ENCODE peak calls at places on chromosomes 2 and 18, in ten cellular contexts. One of them, this sample, is unnamed.

GRCh38 chr2:13558368-13558767 is 841.6 kb downstream of the TRIB2 start:
- DNase-seq in lower lobe of right lung: no peak
- DNase-seq in fibroblast of lung: peak; percentile 76
- DNase-seq in left ventricle myocardium inferior: no peak
- DNase-seq in trophoblast cell: no peak
- DNase-seq in BJ: no peak
- DNase-seq in CD4-positive, alpha-beta memory T cell: no peak
- DNase-seq in A673: no peak
- DNase-seq in sigmoid colon: no peak
- DNase-seq in CD8-positive, alpha-beta memory T cell: no peak
- DNase-seq in this sample: no peak

GRCh38 chr18:62809900-62810299 is 94.6 kb downstream of the PHLPP1 start:
- DNase-seq in lower lobe of right lung: no peak
- DNase-seq in fibroblast of lung: peak; percentile 6
- DNase-seq in left ventricle myocardium inferior: no peak
- DNase-seq in trophoblast cell: no peak
- DNase-seq in BJ: no peak
- DNase-seq in CD4-positive, alpha-beta memory T cell: no peak
- DNase-seq in A673: no peak
- DNase-seq in sigmoid colon: no peak
- DNase-seq in CD8-positive, alpha-beta memory T cell: no peak
- DNase-seq in this sample: no peak

GRCh38 chr2:54755641-54756326 is 32.3 kb downstream of the EML6 start:
- DNase-seq in lower lobe of right lung: no peak
- DNase-seq in fibroblast of lung: no peak
- DNase-seq in left ventricle myocardium inferior: no peak
- DNase-seq in trophoblast cell: no peak
- DNase-seq in BJ: no peak
- DNase-seq in CD4-positive, alpha-beta memory T cell: no peak
- DNase-seq in A673: no peak
- DNase-seq in sigmoid colon: no peak
- DNase-seq in CD8-positive, alpha-beta memory T cell: no peak
- DNase-seq in this sample: no peak

GRCh38 chr2:157056200-157056676 is 201.3 kb upstream of the GALNT5 start:
- DNase-seq in lower lobe of right lung: no peak
- DNase-seq in fibroblast of lung: peak; percentile 96
- DNase-seq in left ventricle myocardium inferior: no peak
- DNase-seq in trophoblast cell: no peak
- DNase-seq in BJ: peak; percentile 25
- DNase-seq in CD4-positive, alpha-beta memory T cell: no peak
- DNase-seq in A673: no peak
- DNase-seq in sigmoid colon: no peak
- DNase-seq in CD8-positive, alpha-beta memory T cell: no peak
- DNase-seq in this sample: no peak

GRCh38 chr18:31684279-31685096 is at the start of gene B4GALT6:
- DNase-seq in lower lobe of right lung: peak; percentile 48
- DNase-seq in fibroblast of lung: peak; percentile 25
- DNase-seq in left ventricle myocardium inferior: no peak
- DNase-seq in trophoblast cell: no peak
- DNase-seq in BJ: no peak
- DNase-seq in CD4-positive, alpha-beta memory T cell: no peak
- DNase-seq in A673: no peak
- DNase-seq in sigmoid colon: no peak
- DNase-seq in CD8-positive, alpha-beta memory T cell: no peak
- DNase-seq in this sample: no peak

GRCh38 chr2:44061876-44062275 is 66.1 kb upstream of the LRPPRC start:
- DNase-seq in lower lobe of right lung: no peak
- DNase-seq in fibroblast of lung: no peak
- DNase-seq in left ventricle myocardium inferior: no peak
- DNase-seq in trophoblast cell: peak; percentile 75
- DNase-seq in BJ: no peak
- DNase-seq in CD4-positive, alpha-beta memory T cell: no peak
- DNase-seq in A673: no peak
- DNase-seq in sigmoid colon: no peak
- DNase-seq in CD8-positive, alpha-beta memory T cell: no peak
- DNase-seq in this sample: no peak

GRCh38 chr18:33316146-33316587 is 124.4 kb downstream of the CCDC178 start:
- DNase-seq in lower lobe of right lung: no peak
- DNase-seq in fibroblast of lung: no peak
- DNase-seq in left ventricle myocardium inferior: no peak
- DNase-seq in trophoblast cell: no peak
- DNase-seq in BJ: no peak
- DNase-seq in CD4-positive, alpha-beta memory T cell: no peak
- DNase-seq in A673: no peak
- DNase-seq in sigmoid colon: no peak
- DNase-seq in CD8-positive, alpha-beta memory T cell: no peak
- DNase-seq in this sample: no peak

GRCh38 chr2:226637383-226637782 is 162.2 kb downstream of the IRS1 start:
- DNase-seq in lower lobe of right lung: no peak
- DNase-seq in fibroblast of lung: no peak
- DNase-seq in left ventricle myocardium inferior: no peak
- DNase-seq in trophoblast cell: no peak
- DNase-seq in BJ: no peak
- DNase-seq in CD4-positive, alpha-beta memory T cell: no peak
- DNase-seq in A673: no peak
- DNase-seq in sigmoid colon: no peak
- DNase-seq in CD8-positive, alpha-beta memory T cell: no peak
- DNase-seq in this sample: no peak

GRCh38 chr2:14237902-14238301 is 394.6 kb upstream of the LRATD1 start:
- DNase-seq in lower lobe of right lung: no peak
- DNase-seq in fibroblast of lung: no peak
- DNase-seq in left ventricle myocardium inferior: no peak
- DNase-seq in trophoblast cell: no peak
- DNase-seq in BJ: no peak
- DNase-seq in CD4-positive, alpha-beta memory T cell: no peak
- DNase-seq in A673: no peak
- DNase-seq in sigmoid colon: no peak
- DNase-seq in CD8-positive, alpha-beta memory T cell: no peak
- DNase-seq in this sample: no peak

GRCh38 chr2:53445376-53446072 is 322.1 kb upstream of the CHAC2 start:
- DNase-seq in lower lobe of right lung: no peak
- DNase-seq in fibroblast of lung: peak; percentile 27
- DNase-seq in left ventricle myocardium inferior: no peak
- DNase-seq in trophoblast cell: no peak
- DNase-seq in BJ: no peak
- DNase-seq in CD4-positive, alpha-beta memory T cell: no peak
- DNase-seq in A673: no peak
- DNase-seq in sigmoid colon: no peak
- DNase-seq in CD8-positive, alpha-beta memory T cell: no peak
- DNase-seq in this sample: no peak

DNA sequence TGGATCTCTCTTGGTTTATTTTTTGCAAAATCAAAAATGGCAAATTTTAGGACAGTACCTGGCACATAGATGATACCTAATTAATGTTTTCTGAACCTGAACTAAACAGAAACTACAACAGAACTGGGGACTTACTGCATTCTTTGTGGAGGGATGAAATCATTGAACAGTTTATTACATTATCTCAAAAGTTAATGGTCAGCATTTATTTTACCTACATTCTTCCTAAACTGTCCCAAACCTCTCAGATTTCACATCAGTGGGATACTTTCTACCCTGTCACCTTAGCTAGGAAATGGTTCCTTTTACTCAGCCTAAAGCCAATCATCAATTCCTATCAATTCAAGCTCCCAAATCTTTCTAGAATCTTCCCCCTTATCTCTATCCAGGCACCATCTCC is 10.3 kb downstream of the NIF3L1 start:
- DNase-seq in lower lobe of right lung: no peak
- DNase-seq in fibroblast of lung: no peak
- DNase-seq in left ventricle myocardium inferior: no peak
- DNase-seq in trophoblast cell: no peak
- DNase-seq in BJ: no peak
- DNase-seq in CD4-positive, alpha-beta memory T cell: no peak
- DNase-seq in A673: no peak
- DNase-seq in sigmoid colon: no peak
- DNase-seq in CD8-positive, alpha-beta memory T cell: no peak
- DNase-seq in this sample: no peak
- H3K36me3 ChIP-seq in lower lobe of right lung: peaks cover 85% of the 10 kb centered on the region
- H3K36me3 ChIP-seq in fibroblast of lung: peaks cover 9% of the 10 kb centered on the region
- H3K36me3 ChIP-seq in left ventricle myocardium inferior: peaks cover 69% of the 10 kb centered on the region
- H3K36me3 ChIP-seq in trophoblast cell: peaks cover 15% of the 10 kb centered on the region
- H3K36me3 ChIP-seq in BJ: peaks cover 5% of the 10 kb centered on the region
- H3K36me3 ChIP-seq in CD4-positive, alpha-beta memory T cell: peaks cover 51% of the 10 kb centered on the region
- H3K36me3 ChIP-seq in A673: peaks cover 82% of the 10 kb centered on the region
- H3K36me3 ChIP-seq in sigmoid colon: peaks cover 33% of the 10 kb centered on the region
- H3K36me3 ChIP-seq in CD8-positive, alpha-beta memory T cell: peaks cover 45% of the 10 kb centered on the region
- H3K36me3 ChIP-seq in this sample: peaks cover 33% of the 10 kb centered on the region

GRCh38 chr18:57772387-57772799 is 30.7 kb downstream of the ATP8B1 start:
- DNase-seq in lower lobe of right lung: no peak
- DNase-seq in fibroblast of lung: no peak
- DNase-seq in left ventricle myocardium inferior: no peak
- DNase-seq in trophoblast cell: peak; percentile 88
- DNase-seq in BJ: no peak
- DNase-seq in CD4-positive, alpha-beta memory T cell: no peak
- DNase-seq in A673: peak; percentile 52
- DNase-seq in sigmoid colon: no peak
- DNase-seq in CD8-positive, alpha-beta memory T cell: no peak
- DNase-seq in this sample: no peak

GRCh38 chr18:57771626-57772025 is 31.5 kb downstream of the ATP8B1 start:
- DNase-seq in lower lobe of right lung: no peak
- DNase-seq in fibroblast of lung: no peak
- DNase-seq in left ventricle myocardium inferior: no peak
- DNase-seq in trophoblast cell: peak; percentile 81
- DNase-seq in BJ: no peak
- DNase-seq in CD4-positive, alpha-beta memory T cell: no peak
- DNase-seq in A673: no peak
- DNase-seq in sigmoid colon: no peak
- DNase-seq in CD8-positive, alpha-beta memory T cell: no peak
- DNase-seq in this sample: no peak

GRCh38 chr18:57776354-57776753 is 26.8 kb downstream of the ATP8B1 start:
- DNase-seq in lower lobe of right lung: no peak
- DNase-seq in fibroblast of lung: no peak
- DNase-seq in left ventricle myocardium inferior: no peak
- DNase-seq in trophoblast cell: no peak
- DNase-seq in BJ: no peak
- DNase-seq in CD4-positive, alpha-beta memory T cell: no peak
- DNase-seq in A673: no peak
- DNase-seq in sigmoid colon: no peak
- DNase-seq in CD8-positive, alpha-beta memory T cell: no peak
- DNase-seq in this sample: no peak

GRCh38 chr18:57776767-57777166 is 26.3 kb downstream of the ATP8B1 start:
- DNase-seq in lower lobe of right lung: no peak
- DNase-seq in fibroblast of lung: peak; percentile 73
- DNase-seq in left ventricle myocardium inferior: no peak
- DNase-seq in trophoblast cell: no peak
- DNase-seq in BJ: no peak
- DNase-seq in CD4-positive, alpha-beta memory T cell: no peak
- DNase-seq in A673: peak; percentile 57
- DNase-seq in sigmoid colon: no peak
- DNase-seq in CD8-positive, alpha-beta memory T cell: no peak
- DNase-seq in this sample: no peak

DNA sequence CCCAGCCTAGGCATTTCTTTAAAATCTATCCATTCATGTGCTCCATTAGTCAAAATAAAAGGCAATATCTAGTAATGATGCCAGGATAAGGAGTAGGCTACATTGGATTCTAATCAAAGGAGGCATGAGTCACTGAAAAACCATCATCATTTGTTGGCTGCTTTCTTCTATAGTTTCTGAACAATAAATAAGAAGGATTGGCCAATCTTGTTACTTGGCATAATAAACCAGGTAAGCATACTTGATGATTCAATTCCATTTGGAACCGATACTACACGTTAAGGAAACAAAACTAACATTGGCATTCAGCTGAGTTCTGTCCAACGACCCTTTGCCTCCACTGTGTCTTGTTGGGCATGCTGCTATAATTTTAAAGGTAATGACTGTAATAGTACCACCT is 27.2 kb downstream of the ATP8B1 start:
- DNase-seq in lower lobe of right lung: no peak
- DNase-seq in fibroblast of lung: peak; percentile 43
- DNase-seq in left ventricle myocardium inferior: no peak
- DNase-seq in trophoblast cell: no peak
- DNase-seq in BJ: no peak
- DNase-seq in CD4-positive, alpha-beta memory T cell: no peak
- DNase-seq in A673: no peak
- DNase-seq in sigmoid colon: no peak
- DNase-seq in CD8-positive, alpha-beta memory T cell: no peak
- DNase-seq in this sample: no peak
- H3K36me3 ChIP-seq in lower lobe of right lung: no peaks in the 10 kb centered on the region
- H3K36me3 ChIP-seq in fibroblast of lung: no peaks in the 10 kb centered on the region
- H3K36me3 ChIP-seq in left ventricle myocardium inferior: no peaks in the 10 kb centered on the region
- H3K36me3 ChIP-seq in trophoblast cell: no peaks in the 10 kb centered on the region
- H3K36me3 ChIP-seq in BJ: no peaks in the 10 kb centered on the region
- H3K36me3 ChIP-seq in CD4-positive, alpha-beta memory T cell: no peaks in the 10 kb centered on the region
- H3K36me3 ChIP-seq in A673: no peaks in the 10 kb centered on the region
- H3K36me3 ChIP-seq in sigmoid colon: no peaks in the 10 kb centered on the region
- H3K36me3 ChIP-seq in CD8-positive, alpha-beta memory T cell: no peaks in the 10 kb centered on the region
- H3K36me3 ChIP-seq in this sample: no peaks in the 10 kb centered on the region

GRCh38 chr18:70142021-70142420 is 63.5 kb downstream of the RTTN start:
- DNase-seq in lower lobe of right lung: no peak
- DNase-seq in fibroblast of lung: no peak
- DNase-seq in left ventricle myocardium inferior: no peak
- DNase-seq in trophoblast cell: no peak
- DNase-seq in BJ: no peak
- DNase-seq in CD4-positive, alpha-beta memory T cell: no peak
- DNase-seq in A673: no peak
- DNase-seq in sigmoid colon: no peak
- DNase-seq in CD8-positive, alpha-beta memory T cell: no peak
- DNase-seq in this sample: no peak

GRCh38 chr18:70135604-70136003 is 69.9 kb downstream of the RTTN start:
- DNase-seq in lower lobe of right lung: no peak
- DNase-seq in fibroblast of lung: no peak
- DNase-seq in left ventricle myocardium inferior: no peak
- DNase-seq in trophoblast cell: no peak
- DNase-seq in BJ: no peak
- DNase-seq in CD4-positive, alpha-beta memory T cell: no peak
- DNase-seq in A673: no peak
- DNase-seq in sigmoid colon: no peak
- DNase-seq in CD8-positive, alpha-beta memory T cell: no peak
- DNase-seq in this sample: no peak

GRCh38 chr18:70139138-70139537 is 66.3 kb downstream of the RTTN start:
- DNase-seq in lower lobe of right lung: no peak
- DNase-seq in fibroblast of lung: no peak
- DNase-seq in left ventricle myocardium inferior: no peak
- DNase-seq in trophoblast cell: no peak
- DNase-seq in BJ: no peak
- DNase-seq in CD4-positive, alpha-beta memory T cell: no peak
- DNase-seq in A673: no peak
- DNase-seq in sigmoid colon: no peak
- DNase-seq in CD8-positive, alpha-beta memory T cell: no peak
- DNase-seq in this sample: no peak
- H3K36me3 ChIP-seq in lower lobe of right lung: peaks cover 7% of the 10 kb centered on the region
- H3K36me3 ChIP-seq in fibroblast of lung: no peaks in the 10 kb centered on the region
- H3K36me3 ChIP-seq in left ventricle myocardium inferior: peaks cover 50% of the 10 kb centered on the region
- H3K36me3 ChIP-seq in trophoblast cell: peaks cover 2% of the 10 kb centered on the region
- H3K36me3 ChIP-seq in BJ: no peaks in the 10 kb centered on the region
- H3K36me3 ChIP-seq in CD4-positive, alpha-beta memory T cell: no peaks in the 10 kb centered on the region
- H3K36me3 ChIP-seq in A673: no peaks in the 10 kb centered on the region
- H3K36me3 ChIP-seq in sigmoid colon: no peaks in the 10 kb centered on the region
- H3K36me3 ChIP-seq in CD8-positive, alpha-beta memory T cell: peaks cover 5% of the 10 kb centered on the region
- H3K36me3 ChIP-seq in this sample: no peaks in the 10 kb centered on the region

DNA sequence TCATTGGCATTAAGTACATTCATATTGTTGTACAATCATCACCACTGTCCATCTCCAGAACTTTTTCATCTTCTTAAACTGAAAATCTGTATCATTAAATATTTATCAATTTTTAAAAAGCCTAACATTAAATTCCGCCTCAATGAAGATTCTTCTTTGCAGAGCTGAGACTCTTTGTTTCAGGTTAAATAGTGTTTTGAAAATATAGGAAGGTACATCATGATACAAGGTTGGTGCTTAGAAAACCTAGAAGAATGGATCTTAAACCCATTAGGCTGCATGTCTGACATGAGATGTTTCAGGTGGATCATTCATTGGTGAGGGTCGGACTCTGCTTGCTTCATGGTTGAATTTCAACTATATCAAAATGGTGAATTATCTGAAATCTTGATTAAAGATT is 30.5 kb downstream of the DDX1 start:
- DNase-seq in lower lobe of right lung: no peak
- DNase-seq in fibroblast of lung: no peak
- DNase-seq in left ventricle myocardium inferior: no peak
- DNase-seq in trophoblast cell: no peak
- DNase-seq in BJ: no peak
- DNase-seq in CD4-positive, alpha-beta memory T cell: no peak
- DNase-seq in A673: no peak
- DNase-seq in sigmoid colon: no peak
- DNase-seq in CD8-positive, alpha-beta memory T cell: no peak
- DNase-seq in this sample: no peak
- H3K36me3 ChIP-seq in lower lobe of right lung: peaks cover 99% of the 10 kb centered on the region
- H3K36me3 ChIP-seq in fibroblast of lung: peaks cover 21% of the 10 kb centered on the region
- H3K36me3 ChIP-seq in left ventricle myocardium inferior: peaks cover 98% of the 10 kb centered on the region
- H3K36me3 ChIP-seq in trophoblast cell: peaks cover 19% of the 10 kb centered on the region
- H3K36me3 ChIP-seq in BJ: peaks cover 17% of the 10 kb centered on the region
- H3K36me3 ChIP-seq in CD4-positive, alpha-beta memory T cell: peaks cover 41% of the 10 kb centered on the region
- H3K36me3 ChIP-seq in A673: peaks cover 84% of the 10 kb centered on the region
- H3K36me3 ChIP-seq in sigmoid colon: peaks cover 37% of the 10 kb centered on the region
- H3K36me3 ChIP-seq in CD8-positive, alpha-beta memory T cell: peaks cover 40% of the 10 kb centered on the region
- H3K36me3 ChIP-seq in this sample: peaks cover 46% of the 10 kb centered on the region